ENCODE peak calls at places on chromosomes 11 and 22, in nine cellular contexts. One of them, this sample, is unnamed.

GRCh38 chr11:129726179-129726578 is 89.5 kb upstream of the TMEM45B start:
- DNase-seq in GM12865: no peak
- DNase-seq in heart left ventricle: no peak
- DNase-seq in coronary artery: no peak
- DNase-seq in AG10803: no peak
- DNase-seq in A549: no peak
- DNase-seq in HFF-Myc: no peak
- DNase-seq in GM23338: no peak
- DNase-seq in astrocyte of the spinal cord: no peak
- DNase-seq in this sample: no peak

GRCh38 chr11:107591098-107591445 is at the start of gene ELMOD1:
- DNase-seq in GM12865: peak; percentile 24
- DNase-seq in heart left ventricle: peak; percentile 70
- DNase-seq in coronary artery: no peak
- DNase-seq in AG10803: peak; percentile 40
- DNase-seq in A549: peak; percentile 50
- DNase-seq in HFF-Myc: no peak
- DNase-seq in GM23338: peak; percentile 72
- DNase-seq in astrocyte of the spinal cord: peak; percentile 3
- DNase-seq in this sample: peak; percentile 86

GRCh38 chr11:32233276-32233675 is 142.4 kb downstream of the RCN1 start:
- DNase-seq in GM12865: no peak
- DNase-seq in heart left ventricle: no peak
- DNase-seq in coronary artery: no peak
- DNase-seq in AG10803: no peak
- DNase-seq in A549: no peak
- DNase-seq in HFF-Myc: no peak
- DNase-seq in GM23338: no peak
- DNase-seq in astrocyte of the spinal cord: no peak
- DNase-seq in this sample: no peak

GRCh38 chr11:65121447-65121864 is 478 bp downstream of the FAU start:
- DNase-seq in GM12865: no peak
- DNase-seq in heart left ventricle: no peak
- DNase-seq in coronary artery: no peak
- DNase-seq in AG10803: no peak
- DNase-seq in A549: no peak
- DNase-seq in HFF-Myc: no peak
- DNase-seq in GM23338: peak; percentile 35
- DNase-seq in astrocyte of the spinal cord: no peak
- DNase-seq in this sample: no peak

GRCh38 chr11:12113294-12113693 is 2.9 kb downstream of the MICAL2 start:
- DNase-seq in GM12865: no peak
- DNase-seq in heart left ventricle: no peak
- DNase-seq in coronary artery: no peak
- DNase-seq in AG10803: no peak
- DNase-seq in A549: no peak
- DNase-seq in HFF-Myc: no peak
- DNase-seq in GM23338: no peak
- DNase-seq in astrocyte of the spinal cord: peak; percentile 44
- DNase-seq in this sample: no peak

GRCh38 chr11:13897606-13898276 is 64.8 kb upstream of the SPON1 start:
- DNase-seq in GM12865: no peak
- DNase-seq in heart left ventricle: no peak
- DNase-seq in coronary artery: no peak
- DNase-seq in AG10803: no peak
- DNase-seq in A549: no peak
- DNase-seq in HFF-Myc: no peak
- DNase-seq in GM23338: no peak
- DNase-seq in astrocyte of the spinal cord: no peak
- DNase-seq in this sample: peak; percentile 60

GRCh38 chr11:68978626-68978930 is 2.2 kb downstream of the MRGPRD start:
- DNase-seq in GM12865: no peak
- DNase-seq in heart left ventricle: no peak
- DNase-seq in coronary artery: no peak
- DNase-seq in AG10803: no peak
- DNase-seq in A549: no peak
- DNase-seq in HFF-Myc: no peak
- DNase-seq in GM23338: no peak
- DNase-seq in astrocyte of the spinal cord: no peak
- DNase-seq in this sample: no peak

GRCh38 chr22:21449531-21450319 is 17.5 kb upstream of the TMEM191C start:
- DNase-seq in GM12865: no peak
- DNase-seq in heart left ventricle: no peak
- DNase-seq in coronary artery: peak; percentile 64
- DNase-seq in AG10803: no peak
- DNase-seq in A549: no peak
- DNase-seq in HFF-Myc: no peak
- DNase-seq in GM23338: no peak
- DNase-seq in astrocyte of the spinal cord: no peak
- DNase-seq in this sample: peak; percentile 22

GRCh38 chr22:29813563-29813962 is 24.5 kb downstream of the ASCC2 start:
- DNase-seq in GM12865: no peak
- DNase-seq in heart left ventricle: no peak
- DNase-seq in coronary artery: no peak
- DNase-seq in AG10803: no peak
- DNase-seq in A549: peak; percentile 80
- DNase-seq in HFF-Myc: no peak
- DNase-seq in GM23338: peak; percentile 39
- DNase-seq in astrocyte of the spinal cord: no peak
- DNase-seq in this sample: no peak

GRCh38 chr11:10597877-10598341 is 29.4 kb upstream of the LYVE1 start:
- DNase-seq in GM12865: no peak
- DNase-seq in heart left ventricle: no peak
- DNase-seq in coronary artery: no peak
- DNase-seq in AG10803: no peak
- DNase-seq in A549: no peak
- DNase-seq in HFF-Myc: no peak
- DNase-seq in GM23338: no peak
- DNase-seq in astrocyte of the spinal cord: no peak
- DNase-seq in this sample: no peak

GRCh38 chr11:16925495-16926065 is 88.6 kb downstream of the PLEKHA7 start:
- DNase-seq in GM12865: no peak
- DNase-seq in heart left ventricle: peak; percentile 67
- DNase-seq in coronary artery: no peak
- DNase-seq in AG10803: peak; percentile 9
- DNase-seq in A549: peak; percentile 50
- DNase-seq in HFF-Myc: no peak
- DNase-seq in GM23338: peak; percentile 94
- DNase-seq in astrocyte of the spinal cord: peak; percentile 29
- DNase-seq in this sample: no peak

GRCh38 chr11:131422491-131422890 is 52.1 kb downstream of the NTM start:
- DNase-seq in GM12865: no peak
- DNase-seq in heart left ventricle: no peak
- DNase-seq in coronary artery: no peak
- DNase-seq in AG10803: no peak
- DNase-seq in A549: no peak
- DNase-seq in HFF-Myc: no peak
- DNase-seq in GM23338: no peak
- DNase-seq in astrocyte of the spinal cord: no peak
- DNase-seq in this sample: no peak

GRCh38 chr22:42891008-42891407 is 33.9 kb upstream of the ARFGAP3 start:
- DNase-seq in GM12865: no peak
- DNase-seq in heart left ventricle: no peak
- DNase-seq in coronary artery: no peak
- DNase-seq in AG10803: no peak
- DNase-seq in A549: no peak
- DNase-seq in HFF-Myc: no peak
- DNase-seq in GM23338: no peak
- DNase-seq in astrocyte of the spinal cord: no peak
- DNase-seq in this sample: no peak
- TF ChIP-seq CTCF in GM12865: no peak
- TF ChIP-seq CTCF in heart left ventricle: no peak
- TF ChIP-seq CTCF in coronary artery: no peak
- TF ChIP-seq CTCF in AG10803: no peak
- TF ChIP-seq CTCF in A549: no peak
- TF ChIP-seq CTCF in HFF-Myc: no peak
- TF ChIP-seq CTCF in GM23338: no peak
- TF ChIP-seq CTCF in astrocyte of the spinal cord: no peak
- TF ChIP-seq CTCF in this sample: no peak

DNA sequence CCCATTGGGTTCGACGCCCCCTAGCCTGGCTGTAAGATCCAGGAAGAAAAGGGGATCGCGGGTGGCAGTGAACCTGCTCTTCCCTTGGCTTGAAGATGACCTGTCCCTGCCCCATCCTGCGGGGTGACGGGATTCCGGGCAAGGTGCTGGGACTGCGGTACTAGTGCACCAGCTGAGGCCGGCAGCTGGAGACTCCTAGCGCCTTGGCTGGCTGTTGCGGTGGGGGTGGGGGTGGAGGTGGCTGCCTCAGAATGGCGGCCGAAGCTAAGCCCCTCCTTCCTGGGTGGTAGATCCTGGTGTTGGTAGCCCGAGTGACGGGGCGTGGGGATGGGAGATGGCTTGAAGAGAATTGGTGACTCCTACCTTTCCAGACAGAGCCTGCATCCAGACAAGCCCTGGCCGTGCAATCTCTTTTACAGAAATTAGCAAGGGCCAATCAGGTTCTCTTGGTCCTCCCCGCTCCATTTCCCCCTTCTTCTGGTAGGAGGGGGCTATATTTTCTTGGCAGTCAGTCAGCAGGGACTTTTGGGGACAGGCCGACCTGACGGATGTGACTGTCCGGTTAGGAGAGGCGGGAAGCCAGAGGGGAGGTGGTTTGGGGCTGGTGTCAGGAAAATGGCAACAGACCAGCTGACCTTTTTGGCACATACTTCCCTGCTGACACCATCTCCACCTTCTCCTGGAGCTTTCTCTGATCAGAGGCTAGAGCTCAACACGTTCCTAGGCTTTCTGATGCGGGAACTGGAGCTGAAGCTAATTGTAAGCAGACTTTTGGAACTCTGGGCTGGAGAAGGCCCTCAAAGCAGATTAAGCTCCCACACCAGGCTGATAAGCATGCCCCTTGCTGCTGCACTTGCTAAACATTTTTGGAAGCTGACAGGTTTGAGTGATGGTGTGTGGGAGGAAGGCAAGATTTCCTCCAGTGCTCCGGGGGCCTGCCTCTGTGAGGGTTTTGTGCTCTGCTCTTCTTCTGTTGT is 2.0 kb downstream of the NAV2 start:
- DNase-seq in GM12865: no peak
- DNase-seq in heart left ventricle: peak; percentile 71
- DNase-seq in coronary artery: peak; percentile 87
- DNase-seq in AG10803: peak; percentile 56
- DNase-seq in A549: no peak
- DNase-seq in HFF-Myc: no peak
- DNase-seq in GM23338: peak; percentile 65
- DNase-seq in astrocyte of the spinal cord: peak; percentile 51
- DNase-seq in this sample: peak; percentile 62
- H3K4me3 ChIP-seq in GM12865: no peak overlapping the region
- H3K4me3 ChIP-seq in heart left ventricle: peak overlapping the region; percentile 72
- H3K4me3 ChIP-seq in coronary artery: peak overlapping the region; percentile 97
- H3K4me3 ChIP-seq in AG10803: peak overlapping the region; percentile 76
- H3K4me3 ChIP-seq in A549: peak overlapping the region; percentile 49
- H3K4me3 ChIP-seq in HFF-Myc: peak overlapping the region; percentile 84
- H3K4me3 ChIP-seq in GM23338: peak overlapping the region; percentile 71
- H3K4me3 ChIP-seq in astrocyte of the spinal cord: peak overlapping the region; percentile 86
- H3K4me3 ChIP-seq in this sample: peak overlapping the region; percentile 86

DNA sequence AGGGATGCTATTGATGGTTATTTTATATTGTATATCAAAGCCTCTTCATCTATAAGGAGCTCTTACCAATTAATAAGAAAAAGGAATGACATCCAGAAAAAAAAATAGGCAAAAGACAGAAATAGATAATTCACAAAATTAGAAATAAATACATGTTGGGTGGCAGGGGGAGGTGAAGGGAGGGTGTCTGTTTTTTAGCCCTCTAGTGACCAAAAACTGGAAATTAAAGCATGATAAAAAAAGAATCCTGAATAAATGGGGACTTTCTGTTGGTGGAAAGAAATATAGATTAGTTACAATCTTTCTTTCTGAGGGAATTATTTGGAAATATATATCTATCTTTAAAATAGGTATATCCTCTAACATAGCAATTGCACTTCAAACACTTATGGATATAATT is 42.0 kb upstream of the TTC36 start:
- DNase-seq in GM12865: no peak
- DNase-seq in heart left ventricle: no peak
- DNase-seq in coronary artery: no peak
- DNase-seq in AG10803: no peak
- DNase-seq in A549: peak; percentile 21
- DNase-seq in HFF-Myc: no peak
- DNase-seq in GM23338: no peak
- DNase-seq in astrocyte of the spinal cord: no peak
- DNase-seq in this sample: no peak
- TF ChIP-seq CTCF in GM12865: no peak
- TF ChIP-seq CTCF in heart left ventricle: no peak
- TF ChIP-seq CTCF in coronary artery: no peak
- TF ChIP-seq CTCF in AG10803: peak; percentile 20
- TF ChIP-seq CTCF in A549: peak; percentile 14
- TF ChIP-seq CTCF in HFF-Myc: peak; percentile 16
- TF ChIP-seq CTCF in GM23338: no peak
- TF ChIP-seq CTCF in astrocyte of the spinal cord: no peak
- TF ChIP-seq CTCF in this sample: peak; percentile 7

GRCh38 chr11:86669424-86669823 is 3.0 kb downstream of the ME3 start:
- DNase-seq in GM12865: no peak
- DNase-seq in heart left ventricle: no peak
- DNase-seq in coronary artery: no peak
- DNase-seq in AG10803: no peak
- DNase-seq in A549: no peak
- DNase-seq in HFF-Myc: no peak
- DNase-seq in GM23338: no peak
- DNase-seq in astrocyte of the spinal cord: no peak
- DNase-seq in this sample: no peak

GRCh38 chr11:86672007-86672621 is at the start of gene ME3:
- DNase-seq in GM12865: peak; percentile 12
- DNase-seq in heart left ventricle: peak; percentile 86
- DNase-seq in coronary artery: peak; percentile 87
- DNase-seq in AG10803: peak; percentile 41
- DNase-seq in A549: peak; percentile 60
- DNase-seq in HFF-Myc: no peak
- DNase-seq in GM23338: peak; percentile 63
- DNase-seq in astrocyte of the spinal cord: peak; percentile 58
- DNase-seq in this sample: peak; percentile 74

GRCh38 chr11:86668929-86669328 is 3.5 kb downstream of the ME3 start:
- DNase-seq in GM12865: no peak
- DNase-seq in heart left ventricle: no peak
- DNase-seq in coronary artery: no peak
- DNase-seq in AG10803: no peak
- DNase-seq in A549: no peak
- DNase-seq in HFF-Myc: no peak
- DNase-seq in GM23338: no peak
- DNase-seq in astrocyte of the spinal cord: no peak
- DNase-seq in this sample: no peak

GRCh38 chr11:86671386-86672006 is 920 bp downstream of the ME3 start:
- DNase-seq in GM12865: no peak
- DNase-seq in heart left ventricle: peak; percentile 88
- DNase-seq in coronary artery: peak; percentile 86
- DNase-seq in AG10803: no peak
- DNase-seq in A549: peak; percentile 44
- DNase-seq in HFF-Myc: no peak
- DNase-seq in GM23338: peak; percentile 58
- DNase-seq in astrocyte of the spinal cord: peak; percentile 33
- DNase-seq in this sample: peak; percentile 44

DNA sequence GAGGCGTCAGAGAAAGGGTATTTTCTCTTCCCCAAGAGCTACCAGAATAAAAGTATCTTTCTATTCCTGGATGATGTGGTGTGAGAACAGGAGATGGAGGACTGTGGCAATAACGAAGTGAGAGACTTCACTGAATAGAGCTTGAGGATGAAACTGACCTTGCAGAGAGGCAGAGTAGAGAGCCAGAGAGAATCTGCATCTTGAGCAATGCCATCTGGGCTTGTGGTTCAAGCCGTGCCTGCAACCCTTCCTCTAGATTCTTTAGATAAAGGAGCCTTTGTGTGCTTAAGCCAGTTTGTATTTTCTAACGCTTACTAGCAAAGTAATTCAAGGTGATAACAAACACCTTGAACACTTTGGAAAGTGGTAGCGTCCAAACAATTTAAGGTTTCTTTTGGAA is 2.2 kb downstream of the ME3 start:
- DNase-seq in GM12865: no peak
- DNase-seq in heart left ventricle: no peak
- DNase-seq in coronary artery: no peak
- DNase-seq in AG10803: peak; percentile 66
- DNase-seq in A549: no peak
- DNase-seq in HFF-Myc: no peak
- DNase-seq in GM23338: no peak
- DNase-seq in astrocyte of the spinal cord: no peak
- DNase-seq in this sample: no peak
- H3K4me3 ChIP-seq in GM12865: no peak overlapping the region
- H3K4me3 ChIP-seq in heart left ventricle: no peak overlapping the region
- H3K4me3 ChIP-seq in coronary artery: peak overlapping the region; percentile 85
- H3K4me3 ChIP-seq in AG10803: no peak overlapping the region
- H3K4me3 ChIP-seq in A549: peak overlapping the region; percentile 61
- H3K4me3 ChIP-seq in HFF-Myc: no peak overlapping the region
- H3K4me3 ChIP-seq in GM23338: no peak overlapping the region
- H3K4me3 ChIP-seq in astrocyte of the spinal cord: no peak overlapping the region
- H3K4me3 ChIP-seq in this sample: peak overlapping the region; percentile 83